ENCODE peak calls at places on chromosomes 7 and 10, in nine cellular contexts. T, L, Y, E, R, M, X, U and W are unnamed samples.

GRCh38 chr7:124752310-124752709 is 13.3 kb downstream of the GPR37 start:
- DNase-seq in T (no peak), L (no peak), Y (peak; percentile 10), E (peak; percentile 94), R (no peak), M (no peak), X (no peak), U (no peak), W (no peak)

GRCh38 chr7:84025332-84025927 is 169.2 kb downstream of the SEMA3A start:
- DNase-seq in T (no peak), L (peak; percentile 53), Y (peak; percentile 91), E (peak; percentile 94), R (peak; percentile 88), M (peak; percentile 95), X (peak; percentile 48), U (no peak), W (peak; percentile 85)

GRCh38 chr7:15057272-15057671 is 154.7 kb upstream of the DGKB start:
- DNase-seq in T (no peak), L (no peak), Y (no peak), E (no peak), R (no peak), M (no peak), X (no peak), U (no peak), W (no peak)

GRCh38 chr7:42907316-42907715 is 4.6 kb downstream of the C7orf25 start:
- DNase-seq in T (no peak), L (no peak), Y (no peak), E (no peak), R (no peak), M (no peak), X (no peak), U (no peak), W (no peak)

GRCh38 chr7:113922049-113922448 is 3.2 kb upstream of the PPP1R3A start:
- DNase-seq in T (no peak), L (no peak), Y (no peak), E (no peak), R (no peak), M (no peak), X (no peak), U (no peak), W (no peak)

GRCh38 chr7:17633099-17633498 is 307.2 kb downstream of the SNX13 start:
- DNase-seq in T (no peak), L (no peak), Y (peak; percentile 79), E (peak; percentile 59), R (peak; percentile 86), M (peak; percentile 80), X (no peak), U (no peak), W (peak; percentile 40)

GRCh38 chr7:26200113-26200443 is 468 bp downstream of the HNRNPA2B1 start:
- DNase-seq in T (peak; percentile 92), L (peak; percentile 81), Y (no peak), E (no peak), R (peak; percentile 38), M (peak; percentile 88), X (peak; percentile 61), U (no peak), W (peak; percentile 84)

GRCh38 chr10:6607187-6607586 is 27.1 kb upstream of the PRKCQ start:
- DNase-seq in T (no peak), L (no peak), Y (no peak), E (no peak), R (no peak), M (no peak), X (no peak), U (no peak), W (no peak)

GRCh38 chr7:22949944-22950343 is 64.0 kb downstream of the HYCC1 start:
- DNase-seq in T (no peak), L (no peak), Y (no peak), E (no peak), R (no peak), M (peak; percentile 63), X (no peak), U (no peak), W (no peak)

GRCh38 chr7:12788171-12788570 is 100.7 kb downstream of the ARL4A start:
- DNase-seq in T (no peak), L (no peak), Y (no peak), E (no peak), R (no peak), M (no peak), X (no peak), U (no peak), W (no peak)

GRCh38 chr7:155590215-155591023 is 44.1 kb upstream of the CNPY1 start:
- DNase-seq in T (peak; percentile 69), L (no peak), Y (no peak), E (peak; percentile 16), R (no peak), M (peak; percentile 38), X (no peak), U (no peak), W (no peak)

GRCh38 chr7:99141756-99142726 is 1.9 kb downstream of the SMURF1 start:
- DNase-seq in T (peak; percentile 83), L (peak; percentile 80), Y (peak; percentile 80), E (peak; percentile 79), R (peak; percentile 47), M (peak; percentile 82), X (peak; percentile 71), U (no peak), W (peak; percentile 88)

GRCh38 chr10:72308320-72308987 is 34.7 kb downstream of the DDIT4 start:
- DNase-seq in T (peak; percentile 77), L (no peak), Y (peak; percentile 92), E (peak; percentile 85), R (peak; percentile 65), M (peak; percentile 91), X (no peak), U (no peak), W (peak; percentile 64)

GRCh38 chr10:131448883-131449282 is 137.4 kb upstream of the TCERG1L start:
- DNase-seq in T (peak; percentile 61), L (no peak), Y (no peak), E (no peak), R (no peak), M (no peak), X (no peak), U (no peak), W (no peak)

GRCh38 chr10:122142652-122143237 is 128.4 kb upstream of the BTBD16 start:
- DNase-seq in T (peak; percentile 60), L (peak; percentile 67), Y (no peak), E (no peak), R (peak; percentile 35), M (no peak), X (peak; percentile 54), U (no peak), W (peak; percentile 34)

DNA sequence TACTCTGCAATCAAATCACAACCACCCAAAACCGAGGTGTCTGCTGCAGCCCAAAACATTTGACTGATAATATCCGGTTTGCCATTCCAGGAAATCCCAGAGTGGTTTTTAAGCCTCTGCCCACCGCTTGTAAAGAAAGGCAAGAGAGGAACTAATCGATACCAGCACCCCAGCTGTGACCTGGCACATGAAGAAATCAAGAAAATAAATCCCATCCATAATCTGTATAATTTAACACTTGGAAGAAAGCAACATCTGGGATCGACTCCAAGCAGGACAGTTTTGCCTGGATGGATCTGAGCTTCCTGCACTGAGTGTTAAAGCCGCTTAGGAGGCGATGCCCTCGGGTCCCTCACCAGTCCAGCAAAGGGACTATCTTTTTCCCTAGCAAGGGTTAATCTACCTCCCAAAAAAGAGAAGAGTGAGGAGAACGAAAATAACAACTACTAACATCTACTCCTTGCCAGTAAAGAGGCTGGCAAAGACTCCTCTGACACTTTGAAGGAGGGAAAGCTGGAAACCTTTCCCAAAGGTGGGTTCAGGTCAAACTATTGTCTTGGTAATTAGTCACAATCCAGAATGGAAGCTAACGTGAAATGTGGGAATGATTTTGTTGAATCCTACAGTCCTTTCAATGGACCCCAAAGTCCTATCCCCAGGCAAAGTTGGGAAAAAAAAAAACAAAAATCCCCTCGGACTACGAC is 2.0 kb downstream of the DOCK4 start:
- DNase-seq in T (no peak), L (peak; percentile 43), Y (peak; percentile 40), E (no peak), R (peak; percentile 19), M (peak; percentile 49), X (no peak), U (no peak), W (peak; percentile 52)
- H3K9ac ChIP-seq in T (peak overlapping the region; percentile 88), L (no peak overlapping the region), Y (peak overlapping the region; percentile 33), E (peak overlapping the region; percentile 77), R (peak overlapping the region; percentile 78), M (peak overlapping the region; percentile 71), X (no peak overlapping the region), U (no peak overlapping the region), W (peak overlapping the region; percentile 88)

GRCh38 chr7:18901351-18901750 is 216.1 kb downstream of the TWIST1 start:
- DNase-seq in T (no peak), L (no peak), Y (no peak), E (no peak), R (no peak), M (no peak), X (no peak), U (no peak), W (no peak)

GRCh38 chr7:18902892-18903291 is 214.5 kb downstream of the TWIST1 start:
- DNase-seq in T (no peak), L (no peak), Y (no peak), E (no peak), R (no peak), M (no peak), X (no peak), U (no peak), W (no peak)

GRCh38 chr7:18900801-18901200 is 216.6 kb downstream of the TWIST1 start:
- DNase-seq in T (no peak), L (no peak), Y (peak; percentile 63), E (no peak), R (no peak), M (peak; percentile 47), X (no peak), U (no peak), W (peak; percentile 36)

GRCh38 chr7:18901881-18902280 is 215.6 kb downstream of the TWIST1 start:
- DNase-seq in T (no peak), L (peak; percentile 6), Y (no peak), E (no peak), R (no peak), M (no peak), X (no peak), U (no peak), W (no peak)

GRCh38 chr7:18903676-18904075 is 213.8 kb downstream of the TWIST1 start:
- DNase-seq in T (no peak), L (no peak), Y (no peak), E (no peak), R (no peak), M (peak; percentile 15), X (no peak), U (no peak), W (no peak)
- H3K9ac ChIP-seq in T (no peak overlapping the region), L (no peak overlapping the region), Y (no peak overlapping the region), E (no peak overlapping the region), R (no peak overlapping the region), M (no peak overlapping the region), X (no peak overlapping the region), U (no peak overlapping the region), W (peak overlapping the region; percentile 11)

DNA sequence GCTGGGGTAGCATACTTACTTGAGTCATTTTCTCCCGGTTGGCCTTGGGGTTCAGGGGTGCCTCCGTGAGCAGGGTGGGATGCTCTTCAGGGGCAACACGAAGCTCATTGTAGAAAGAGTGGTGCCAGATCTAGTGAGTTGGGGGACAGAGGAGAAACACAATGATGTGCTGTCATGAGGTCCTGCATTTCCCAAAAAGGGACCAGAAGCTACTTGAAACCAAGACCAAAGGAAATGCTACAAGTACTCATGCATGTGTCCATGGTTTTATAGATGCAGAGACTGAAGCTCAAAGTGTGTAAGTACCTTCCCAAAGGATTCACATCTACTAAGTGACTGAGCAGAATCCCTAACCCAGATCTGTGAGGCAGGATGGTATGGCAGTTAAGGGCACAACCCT is 8.8 kb downstream of the ACTA2 start:
- DNase-seq in T (no peak), L (no peak), Y (no peak), E (no peak), R (no peak), M (no peak), X (no peak), U (no peak), W (no peak)
- H3K9ac ChIP-seq in T (no peak overlapping the region), L (no peak overlapping the region), Y (no peak overlapping the region), E (no peak overlapping the region), R (no peak overlapping the region), M (no peak overlapping the region), X (no peak overlapping the region), U (no peak overlapping the region), W (no peak overlapping the region)

GRCh38 chr10:44207160-44207559 is 177.7 kb downstream of the CXCL12 start:
- DNase-seq in T (no peak), L (no peak), Y (no peak), E (no peak), R (no peak), M (no peak), X (no peak), U (no peak), W (no peak)
- H3K9ac ChIP-seq in T (no peak overlapping the region), L (no peak overlapping the region), Y (no peak overlapping the region), E (no peak overlapping the region), R (no peak overlapping the region), M (no peak overlapping the region), X (no peak overlapping the region), U (no peak overlapping the region), W (no peak overlapping the region)